ENCODE peak calls at places on chromosomes 2 and 18, in ten cellular contexts. U is stimulated activated CD4-positive, alpha-beta T cell treated with anti-CD3 and anti-CD28 coated beads, Interleukin-15, amount 100 ng/mL, for 24 hours; Z is C1 segment of cervical spinal cord; W is naive thymus-derived CD8-positive, alpha-beta T cell; A is posterior cingulate gyrus; K is HFFc6; H is activated CD4-positive, alpha-beta memory T cell treated with anti-CD3 and anti-CD28 coated beads, Interleukin-2, amount 10 ng/mL, durations not matched to agents 7 days and 5 days; J is CD8-positive, alpha-beta T cell; T is tibial nerve; S is cardiac fibroblast. O is an unnamed sample.

GRCh38 chr18:55337908-55338521 is 250.0 kb downstream of the TCF4 start:
- DNase-seq in J (no peak), T (no peak), U (no peak), S (peak), K (no peak), W (no peak), Z (no peak), H (no peak), A (peak), O (no peak)

GRCh38 chr2:86037141-86037794 is 68.4 kb downstream of the POLR1A start:
- DNase-seq in S (peak), J (peak), W (no peak), A (no peak), Z (no peak), H (peak), K (peak), U (peak), T (peak), O (no peak)

GRCh38 chr2:205727174-205727573 is 44.9 kb downstream of the NRP2 start:
- DNase-seq in T (no peak), J (no peak), Z (no peak), S (no peak), H (no peak), U (no peak), K (no peak), A (no peak), W (no peak), O (no peak)

GRCh38 chr2:96139181-96139758 is 968 bp upstream of the ASTL start:
- DNase-seq in H (no peak), K (no peak), U (peak), A (no peak), W (no peak), S (no peak), Z (no peak), J (no peak), T (no peak), O (no peak)

GRCh38 chr2:16584094-16584493 is 81.5 kb downstream of the CYRIA start:
- DNase-seq in A (no peak), S (no peak), W (no peak), H (no peak), Z (no peak), J (no peak), U (no peak), K (no peak), T (no peak), O (no peak)

GRCh38 chr2:8418721-8419120 is 263.1 kb upstream of the ID2 start:
- DNase-seq in J (no peak), K (peak), W (no peak), A (no peak), Z (no peak), H (no peak), U (no peak), S (no peak), T (no peak), O (no peak)

GRCh38 chr2:168935810-168936581 is 34.9 kb downstream of the G6PC2 start:
- DNase-seq in T (no peak), K (peak), W (no peak), Z (no peak), J (no peak), H (no peak), A (no peak), U (no peak), S (peak), O (no peak)

GRCh38 chr2:238947920-238948710 is 100.2 kb downstream of the TWIST2 start:
- DNase-seq in A (peak), Z (no peak), J (no peak), H (peak), W (no peak), K (peak), S (peak), U (no peak), T (peak), O (peak)

GRCh38 chr2:54274781-54275242 is 18.8 kb upstream of the TSPYL6 start:
- DNase-seq in S (peak), Z (no peak), H (no peak), A (no peak), T (no peak), J (no peak), W (no peak), U (no peak), K (no peak), O (peak)

GRCh38 chr2:153386481-153386891 is 92.1 kb downstream of the RPRM start:
- DNase-seq in A (no peak), W (no peak), H (no peak), U (no peak), T (no peak), Z (no peak), J (no peak), S (no peak), K (no peak), O (no peak)

GRCh38 chr2:23602113-23602512 is 217.1 kb downstream of the KLHL29 start:
- DNase-seq in S (peak), A (peak), T (no peak), Z (no peak), H (no peak), J (no peak), U (no peak), K (peak), W (no peak), O (no peak)

GRCh38 chr2:85754313-85755095 is 713 bp downstream of the ATOH8 start:
- DNase-seq in A (peak), J (peak), S (peak), T (no peak), H (peak), K (peak), U (peak), W (peak), Z (no peak), O (no peak)

GRCh38 chr18:22110482-22110924 is 58.9 kb upstream of the GATA6 start:
- DNase-seq in U (no peak), H (no peak), S (no peak), A (no peak), Z (no peak), W (no peak), T (no peak), J (no peak), K (no peak), O (no peak)

GRCh38 chr18:3177902-3178687 is 41.7 kb downstream of the MYOM1 start:
- DNase-seq in A (no peak), T (peak), J (no peak), W (no peak), K (no peak), Z (no peak), U (peak), H (peak), S (no peak), O (no peak)

GRCh38 chr2:219118504-219118903 is 42.1 kb downstream of the NHEJ1 start:
- DNase-seq in Z (no peak), K (no peak), U (no peak), H (no peak), J (no peak), A (no peak), W (no peak), S (no peak), T (no peak), O (no peak)

GRCh38 chr2:70534183-70534836 is 19.3 kb downstream of the TGFA start:
- DNase-seq in J (no peak), Z (no peak), W (no peak), K (no peak), T (no peak), A (no peak), H (no peak), S (no peak), U (no peak), O (no peak)

GRCh38 chr2:161090401-161090800 is 69.8 kb upstream of the TANK start:
- DNase-seq in A (peak), K (no peak), W (peak), U (peak), H (peak), S (peak), T (no peak), J (peak), Z (no peak), O (no peak)

GRCh38 chr2:47265158-47265557 is 110.0 kb upstream of the STPG4 start:
- DNase-seq in K (no peak), U (no peak), Z (no peak), S (no peak), W (no peak), H (no peak), A (no peak), J (no peak), T (no peak), O (no peak)

GRCh38 chr2:58428286-58428552 is 187.1 kb upstream of the FANCL start:
- DNase-seq in H (no peak), T (no peak), W (no peak), K (no peak), S (peak), U (no peak), A (peak), Z (no peak), J (no peak), O (peak)

GRCh38 chr2:46297546-46298271 is 502 bp downstream of the EPAS1 start:
- DNase-seq in H (peak), Z (no peak), W (peak), K (no peak), S (no peak), U (peak), J (peak), A (peak), T (peak), O (no peak)

GRCh38 chr2:174335605-174336402 is 1.1 kb downstream of the SP9 start:
- DNase-seq in U (peak), H (no peak), W (peak), Z (no peak), A (no peak), K (no peak), S (no peak), T (no peak), J (peak), O (no peak)

GRCh38 chr2:45130758-45131157 is 121.5 kb upstream of the SIX2 start:
- DNase-seq in A (no peak), T (no peak), U (no peak), H (no peak), J (no peak), W (no peak), S (no peak), K (no peak), Z (no peak), O (no peak)

GRCh38 chr2:170815746-170816498 is 765 bp upstream of the GAD1 start:
- DNase-seq in A (peak), Z (no peak), H (peak), U (peak), K (no peak), W (peak), S (peak), T (peak), J (peak), O (peak)

O was measured in NCI-H460.